ENCODE peak calls at places on chromosomes 12 and 14, in five cellular contexts. One of them, this sample, is unnamed.

GRCh38 chr12:92378682-92379479 is 233.2 kb upstream of the BTG1 start:
- DNase-seq in uterus: no peak
- DNase-seq in GM23338: no peak
- DNase-seq in tibial nerve: no peak
- DNase-seq in A549: no peak
- DNase-seq in this sample: no peak

GRCh38 chr14:94888108-94888507 is 118.2 kb upstream of the GSC start:
- DNase-seq in uterus: no peak
- DNase-seq in GM23338: no peak
- DNase-seq in tibial nerve: no peak
- DNase-seq in A549: no peak
- DNase-seq in this sample: no peak

GRCh38 chr14:29810657-29811056 is 117.0 kb downstream of the PRKD1 start:
- DNase-seq in uterus: no peak
- DNase-seq in GM23338: no peak
- DNase-seq in tibial nerve: no peak
- DNase-seq in A549: no peak
- DNase-seq in this sample: no peak

GRCh38 chr14:32702571-32702970 is 236.1 kb upstream of the NPAS3 start:
- DNase-seq in uterus: peak
- DNase-seq in GM23338: peak
- DNase-seq in tibial nerve: peak
- DNase-seq in A549: no peak
- DNase-seq in this sample: peak

GRCh38 chr14:32596390-32596789 is 267.3 kb downstream of the AKAP6 start:
- DNase-seq in uterus: no peak
- DNase-seq in GM23338: no peak
- DNase-seq in tibial nerve: no peak
- DNase-seq in A549: no peak
- DNase-seq in this sample: no peak

GRCh38 chr14:66563731-66564130 is 55.8 kb downstream of the GPHN start:
- DNase-seq in uterus: no peak
- DNase-seq in GM23338: no peak
- DNase-seq in tibial nerve: no peak
- DNase-seq in A549: no peak
- DNase-seq in this sample: no peak

GRCh38 chr12:101379149-101379548 is 28.4 kb downstream of the ARL1 start:
- DNase-seq in uterus: no peak
- DNase-seq in GM23338: no peak
- DNase-seq in tibial nerve: no peak
- DNase-seq in A549: no peak
- DNase-seq in this sample: no peak

GRCh38 chr14:71552809-71553208 is 379.4 kb upstream of the RGS6 start:
- DNase-seq in uterus: no peak
- DNase-seq in GM23338: peak
- DNase-seq in tibial nerve: no peak
- DNase-seq in A549: no peak
- DNase-seq in this sample: no peak

GRCh38 chr12:79547735-79548347 is 142.9 kb downstream of the PAWR start:
- DNase-seq in uterus: peak
- DNase-seq in GM23338: peak
- DNase-seq in tibial nerve: no peak
- DNase-seq in A549: peak
- DNase-seq in this sample: no peak

GRCh38 chr12:97921957-97922722 is 459.5 kb downstream of the RMST start:
- DNase-seq in uterus: no peak
- DNase-seq in GM23338: no peak
- DNase-seq in tibial nerve: no peak
- DNase-seq in A549: no peak
- DNase-seq in this sample: no peak

GRCh38 chr12:69616025-69616424 is 5.3 kb upstream of the LRRC10 start:
- DNase-seq in uterus: no peak
- DNase-seq in GM23338: no peak
- DNase-seq in tibial nerve: no peak
- DNase-seq in A549: no peak
- DNase-seq in this sample: no peak

GRCh38 chr12:122852336-122853275 is 17.3 kb downstream of the HIP1R start:
- DNase-seq in uterus: no peak
- DNase-seq in GM23338: no peak
- DNase-seq in tibial nerve: no peak
- DNase-seq in A549: no peak
- DNase-seq in this sample: no peak

GRCh38 chr12:108634225-108634795 is 616 bp upstream of the SELPLG start:
- DNase-seq in uterus: no peak
- DNase-seq in GM23338: no peak
- DNase-seq in tibial nerve: no peak
- DNase-seq in A549: peak
- DNase-seq in this sample: no peak

GRCh38 chr12:98618952-98619351 is 25.5 kb downstream of the SLC25A3 start:
- DNase-seq in uterus: no peak
- DNase-seq in GM23338: no peak
- DNase-seq in tibial nerve: no peak
- DNase-seq in A549: no peak
- DNase-seq in this sample: no peak

GRCh38 chr14:59358774-59359173 is 106.4 kb downstream of the GPR135 start:
- DNase-seq in uterus: no peak
- DNase-seq in GM23338: no peak
- DNase-seq in tibial nerve: no peak
- DNase-seq in A549: no peak
- DNase-seq in this sample: no peak

GRCh38 chr12:6200266-6201198 is at the start of gene CD9:
- DNase-seq in uterus: peak
- DNase-seq in GM23338: peak
- DNase-seq in tibial nerve: peak
- DNase-seq in A549: peak
- DNase-seq in this sample: peak

GRCh38 chr12:110916295-110916875 is 4.0 kb downstream of the MYL2 start:
- DNase-seq in uterus: no peak
- DNase-seq in GM23338: no peak
- DNase-seq in tibial nerve: no peak
- DNase-seq in A549: no peak
- DNase-seq in this sample: no peak

GRCh38 chr14:95730126-95730525 is 16.2 kb upstream of the TCL1A start:
- DNase-seq in uterus: no peak
- DNase-seq in GM23338: no peak
- DNase-seq in tibial nerve: no peak
- DNase-seq in A549: no peak
- DNase-seq in this sample: no peak

GRCh38 chr12:123983822-123984485 is 10.9 kb downstream of the ZNF664 start:
- DNase-seq in uterus: peak
- DNase-seq in GM23338: peak
- DNase-seq in tibial nerve: no peak
- DNase-seq in A549: peak
- DNase-seq in this sample: no peak

GRCh38 chr12:54375258-54375579 is 9.3 kb downstream of the ZNF385A start:
- DNase-seq in uterus: no peak
- DNase-seq in GM23338: no peak
- DNase-seq in tibial nerve: no peak
- DNase-seq in A549: no peak
- DNase-seq in this sample: no peak

GRCh38 chr14:99249389-99249788 is 22.6 kb downstream of the BCL11B start:
- DNase-seq in uterus: no peak
- DNase-seq in GM23338: no peak
- DNase-seq in tibial nerve: no peak
- DNase-seq in A549: no peak
- DNase-seq in this sample: no peak

GRCh38 chr14:96673706-96674105 is 123.5 kb upstream of the VRK1 start:
- DNase-seq in uterus: no peak
- DNase-seq in GM23338: no peak
- DNase-seq in tibial nerve: no peak
- DNase-seq in A549: no peak
- DNase-seq in this sample: no peak

GRCh38 chr12:20646239-20646827 is 48.8 kb upstream of the SLCO1C1 start:
- DNase-seq in uterus: no peak
- DNase-seq in GM23338: peak
- DNase-seq in tibial nerve: no peak
- DNase-seq in A549: peak
- DNase-seq in this sample: no peak

GRCh38 chr12:118034429-118035193 is 18.1 kb downstream of the RFC5 start:
- DNase-seq in uterus: no peak
- DNase-seq in GM23338: peak
- DNase-seq in tibial nerve: no peak
- DNase-seq in A549: peak
- DNase-seq in this sample: no peak

GRCh38 chr14:55077155-55077554 is 25.7 kb downstream of the MAPK1IP1L start:
- DNase-seq in uterus: no peak
- DNase-seq in GM23338: peak
- DNase-seq in tibial nerve: no peak
- DNase-seq in A549: peak
- DNase-seq in this sample: no peak

GRCh38 chr12:3020850-3021435 is 56.2 kb upstream of the TSPAN9 start:
- DNase-seq in uterus: no peak
- DNase-seq in GM23338: no peak
- DNase-seq in tibial nerve: no peak
- DNase-seq in A549: no peak
- DNase-seq in this sample: no peak

GRCh38 chr12:13982010-13982409 is 608 bp upstream of the GRIN2B start:
- DNase-seq in uterus: no peak
- DNase-seq in GM23338: peak
- DNase-seq in tibial nerve: no peak
- DNase-seq in A549: peak
- DNase-seq in this sample: no peak
- H3K4me3 ChIP-seq in uterus: no peak
- H3K4me3 ChIP-seq in GM23338: peak
- H3K4me3 ChIP-seq in tibial nerve: peak
- H3K4me3 ChIP-seq in A549: peak
- H3K4me3 ChIP-seq in this sample: peak

GRCh38 chr14:104738375-104739019 is 14.4 kb upstream of the SIVA1 start:
- DNase-seq in uterus: no peak
- DNase-seq in GM23338: no peak
- DNase-seq in tibial nerve: no peak
- DNase-seq in A549: no peak
- DNase-seq in this sample: no peak

GRCh38 chr14:104734991-104735779 is 11.2 kb downstream of the ADSS1 start:
- DNase-seq in uterus: no peak
- DNase-seq in GM23338: no peak
- DNase-seq in tibial nerve: no peak
- DNase-seq in A549: no peak
- DNase-seq in this sample: no peak

GRCh38 chr14:104734601-104734990 is 10.6 kb downstream of the ADSS1 start:
- DNase-seq in uterus: no peak
- DNase-seq in GM23338: no peak
- DNase-seq in tibial nerve: no peak
- DNase-seq in A549: no peak
- DNase-seq in this sample: no peak

GRCh38 chr14:104734051-104734587 is 10.1 kb downstream of the ADSS1 start:
- DNase-seq in uterus: no peak
- DNase-seq in GM23338: no peak
- DNase-seq in tibial nerve: no peak
- DNase-seq in A549: no peak
- DNase-seq in this sample: no peak

DNA sequence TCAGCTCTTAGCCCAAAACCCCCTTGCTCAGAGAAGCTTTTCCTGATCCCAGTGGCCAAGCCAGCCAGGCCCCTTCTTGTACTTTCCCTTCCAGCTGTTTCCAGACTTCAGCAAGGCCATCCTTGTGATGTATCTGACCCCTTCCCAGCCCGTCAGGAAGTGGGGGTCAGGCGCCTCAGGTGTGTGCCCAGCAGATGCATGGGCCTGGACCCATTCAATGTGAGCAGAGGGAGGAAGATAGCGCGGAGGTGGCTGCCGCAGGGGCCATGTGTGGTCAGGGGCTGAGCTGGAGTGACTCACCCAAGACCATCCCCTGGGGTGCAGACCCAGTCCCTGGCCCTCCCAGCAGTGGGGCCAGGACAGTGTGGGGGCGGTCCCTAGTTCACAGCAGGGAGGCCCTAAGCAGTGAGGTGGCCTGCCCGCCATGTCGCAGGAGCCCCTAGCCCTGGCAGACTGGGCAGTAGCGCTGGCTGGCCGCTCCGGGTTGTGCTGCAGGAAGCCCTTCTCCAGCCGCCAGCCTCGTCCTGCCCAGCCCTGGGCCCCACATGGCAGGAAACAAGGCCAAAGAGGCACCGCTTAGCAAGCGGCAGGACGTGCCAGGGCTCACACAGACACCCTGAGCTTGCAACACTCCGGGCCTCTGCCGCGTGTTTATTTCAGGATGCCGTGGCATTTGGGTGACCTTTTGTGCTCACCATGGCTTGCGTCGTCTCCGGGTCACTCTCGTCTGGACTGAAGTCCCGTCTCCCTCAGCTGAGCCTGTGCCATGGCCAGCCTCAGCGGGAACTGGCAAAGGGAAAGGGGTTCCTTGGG is 12.0 kb downstream of the ADSS1 start:
- DNase-seq in uterus: peak
- DNase-seq in GM23338: no peak
- DNase-seq in tibial nerve: peak
- DNase-seq in A549: no peak
- DNase-seq in this sample: peak
- H3K27ac ChIP-seq in uterus: peak
- H3K27ac ChIP-seq in GM23338: no peak
- H3K27ac ChIP-seq in tibial nerve: peak
- H3K27ac ChIP-seq in A549: peak
- H3K27ac ChIP-seq in this sample: peak

DNA sequence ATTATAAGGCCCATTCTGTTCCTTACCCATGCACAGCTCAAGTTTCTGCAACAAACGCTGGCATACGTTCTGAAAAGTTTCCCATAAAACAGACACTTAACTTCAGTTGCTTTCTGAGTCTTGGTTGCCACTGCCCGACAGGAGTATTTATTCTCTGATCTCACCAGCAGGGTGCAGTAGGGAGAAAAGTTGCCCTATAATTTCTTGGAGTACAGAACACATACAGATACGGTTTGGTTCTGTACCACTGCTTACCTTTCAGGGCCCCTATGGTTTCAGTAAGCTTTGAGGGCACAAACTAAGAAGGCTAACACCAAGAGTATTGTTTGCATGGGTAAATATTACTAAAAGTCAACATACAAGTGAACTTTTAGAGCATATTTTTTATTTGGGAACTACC is 77.9 kb downstream of the SPATA7 start:
- DNase-seq in uterus: no peak
- DNase-seq in GM23338: peak
- DNase-seq in tibial nerve: no peak
- DNase-seq in A549: peak
- DNase-seq in this sample: no peak
- TF ChIP-seq CTCF in uterus: no peak
- TF ChIP-seq CTCF in GM23338: peak
- TF ChIP-seq CTCF in tibial nerve: no peak
- TF ChIP-seq CTCF in A549: peak
- TF ChIP-seq CTCF in this sample: peak

GRCh38 chr12:132163041-132163910 is 19.0 kb downstream of the NOC4L start:
- DNase-seq in uterus: no peak
- DNase-seq in GM23338: no peak
- DNase-seq in tibial nerve: no peak
- DNase-seq in A549: no peak
- DNase-seq in this sample: peak
- H3K4me3 ChIP-seq in uterus: no peak
- H3K4me3 ChIP-seq in GM23338: no peak
- H3K4me3 ChIP-seq in tibial nerve: no peak
- H3K4me3 ChIP-seq in A549: no peak
- H3K4me3 ChIP-seq in this sample: peak

DNA sequence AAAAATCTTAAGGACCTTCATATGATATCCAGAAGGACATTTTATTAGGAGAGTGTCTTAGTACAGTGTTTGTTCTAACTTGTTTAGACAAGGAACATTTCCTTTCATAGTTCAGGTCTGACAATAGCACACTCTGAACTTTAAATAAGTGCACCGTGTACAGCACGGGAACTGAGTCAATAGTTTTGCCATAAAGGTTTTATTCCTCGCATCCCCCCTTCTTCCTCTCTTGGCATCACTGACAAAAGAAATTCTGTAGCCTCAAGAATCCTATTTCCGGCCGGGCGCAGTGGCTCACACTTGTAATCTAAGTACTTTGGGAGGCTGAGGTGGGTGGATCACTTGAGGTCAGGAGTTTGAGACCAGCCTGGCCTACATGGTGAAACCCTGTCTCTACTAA is 58.3 kb downstream of the TMCC3 start:
- DNase-seq in uterus: no peak
- DNase-seq in GM23338: no peak
- DNase-seq in tibial nerve: no peak
- DNase-seq in A549: no peak
- DNase-seq in this sample: no peak
- H3K27ac ChIP-seq in uterus: no peak
- H3K27ac ChIP-seq in GM23338: no peak
- H3K27ac ChIP-seq in tibial nerve: no peak
- H3K27ac ChIP-seq in A549: no peak
- H3K27ac ChIP-seq in this sample: peak

This sample was measured in left ventricle myocardium inferior.